ENCODE peak calls at places on chromosomes 6 and 20, in ten cellular contexts. R, X, Q, G, N, P, F, W, O and Z are unnamed samples.

GRCh38 chr20:2302369-2302768 is 6.6 kb downstream of the TGM3 start:
- DNase-seq in R (no peak), X (no peak), Q (no peak), G (no peak), N (no peak), P (no peak), F (no peak), W (no peak), O (no peak), Z (no peak)

GRCh38 chr6:137767931-137768690 is 98.9 kb upstream of the TNFAIP3 start:
- DNase-seq in R (no peak), X (no peak), Q (no peak), G (no peak), N (no peak), P (peak), F (no peak), W (no peak), O (no peak), Z (no peak)

GRCh38 chr6:56259682-56260081 is 12.3 kb upstream of the COL21A1 start:
- DNase-seq in R (no peak), X (peak), Q (no peak), G (peak), N (no peak), P (no peak), F (no peak), W (no peak), O (no peak), Z (no peak)

GRCh38 chr6:56749632-56750151 is 107.0 kb upstream of the DST start:
- DNase-seq in R (no peak), X (no peak), Q (no peak), G (no peak), N (no peak), P (no peak), F (no peak), W (no peak), O (no peak), Z (no peak)

GRCh38 chr20:10708342-10709185 is 34.8 kb upstream of the JAG1 start:
- DNase-seq in R (no peak), X (no peak), Q (no peak), G (no peak), N (no peak), P (no peak), F (no peak), W (no peak), O (no peak), Z (no peak)

GRCh38 chr6:157101166-157101565 is 222.2 kb downstream of the TMEM242 start:
- DNase-seq in R (no peak), X (no peak), Q (no peak), G (no peak), N (no peak), P (no peak), F (no peak), W (no peak), O (no peak), Z (no peak)

GRCh38 chr20:49505518-49505917 is 23.1 kb upstream of the KCNB1 start:
- DNase-seq in R (no peak), X (peak), Q (peak), G (peak), N (no peak), P (no peak), F (no peak), W (no peak), O (peak), Z (no peak)

GRCh38 chr6:53845290-53846073 is 50.7 kb downstream of the LRRC1 start:
- DNase-seq in R (no peak), X (no peak), Q (no peak), G (no peak), N (no peak), P (no peak), F (no peak), W (no peak), O (no peak), Z (no peak)

GRCh38 chr6:5112065-5112799 is 27.1 kb downstream of the PPP1R3G start:
- DNase-seq in R (no peak), X (no peak), Q (no peak), G (no peak), N (no peak), P (no peak), F (no peak), W (no peak), O (no peak), Z (no peak)

GRCh38 chr6:35719830-35720733 is 16.8 kb upstream of the ARMC12 start:
- DNase-seq in R (no peak), X (peak), Q (peak), G (no peak), N (peak), P (no peak), F (no peak), W (peak), O (peak), Z (no peak)

GRCh38 chr20:38725458-38725958 is 1.2 kb downstream of the SLC32A1 start:
- DNase-seq in R (no peak), X (no peak), Q (no peak), G (no peak), N (no peak), P (peak), F (no peak), W (no peak), O (no peak), Z (no peak)

GRCh38 chr20:35297153-35297552 is 4.9 kb upstream of the FAM83C start:
- DNase-seq in R (no peak), X (peak), Q (no peak), G (no peak), N (no peak), P (no peak), F (no peak), W (no peak), O (no peak), Z (no peak)

GRCh38 chr6:11194399-11195274 is 37.8 kb downstream of the NEDD9 start:
- DNase-seq in R (no peak), X (no peak), Q (no peak), G (no peak), N (no peak), P (no peak), F (no peak), W (no peak), O (no peak), Z (no peak)

GRCh38 chr6:100001915-100002388 is 7.9 kb upstream of the MCHR2 start:
- DNase-seq in R (peak), X (peak), Q (peak), G (peak), N (peak), P (peak), F (no peak), W (peak), O (no peak), Z (no peak)

GRCh38 chr20:4247898-4248858 is 232.8 kb upstream of the RNF24 start:
- DNase-seq in R (no peak), X (no peak), Q (no peak), G (no peak), N (no peak), P (no peak), F (no peak), W (no peak), O (no peak), Z (no peak)

GRCh38 chr6:157595768-157596167 is 214.8 kb downstream of the ZDHHC14 start:
- DNase-seq in R (no peak), X (no peak), Q (no peak), G (no peak), N (no peak), P (no peak), F (no peak), W (no peak), O (no peak), Z (no peak)

GRCh38 chr6:25623874-25624273 is 28.1 kb upstream of the SCGN start:
- DNase-seq in R (no peak), X (no peak), Q (no peak), G (peak), N (no peak), P (no peak), F (no peak), W (no peak), O (no peak), Z (no peak)

GRCh38 chr20:9615766-9616454 is 101.5 kb downstream of the LAMP5 start:
- DNase-seq in R (no peak), X (no peak), Q (no peak), G (peak), N (peak), P (no peak), F (no peak), W (peak), O (no peak), Z (no peak)